ENCODE peak calls at places on chromosomes 11 and 22, in seven cellular contexts. T is GOT3, V is HTR-8/SVneo, R is posterior vena cava, H is RPMI7951, G is fibroblast of lung, A is neuronal stem cell. O is an unnamed sample.

GRCh38 chr11:28259177-28259843 is 151.1 kb downstream of the METTL15 start:
- DNase-seq in T (no peak), V (no peak), R (no peak), H (no peak), G (no peak), A (no peak), O (no peak)

GRCh38 chr11:18455686-18456372 is at the start of gene LDHAL6A:
- DNase-seq in T (no peak), V (no peak), R (no peak), H (no peak), G (no peak), A (no peak), O (no peak)

GRCh38 chr22:30251661-30252226 is 5.2 kb upstream of the LIF start:
- DNase-seq in T (no peak), V (no peak), R (no peak), H (peak; percentile 93), G (peak; percentile 36), A (no peak), O (no peak)

GRCh38 chr11:15969701-15970329 is 386.5 kb downstream of the SOX6 start:
- DNase-seq in T (no peak), V (no peak), R (no peak), H (peak; percentile 48), G (peak; percentile 95), A (no peak), O (no peak)

GRCh38 chr11:9528573-9529332 is 44.7 kb upstream of the WEE1 start:
- DNase-seq in T (no peak), V (no peak), R (no peak), H (no peak), G (no peak), A (no peak), O (no peak)

GRCh38 chr11:69380451-69380901 is 86.5 kb downstream of the MYEOV start:
- DNase-seq in T (no peak), V (no peak), R (peak; percentile 73), H (no peak), G (no peak), A (no peak), O (no peak)

GRCh38 chr11:84947970-84948600 is 679.1 kb downstream of the DLG2 start:
- DNase-seq in T (no peak), V (no peak), R (no peak), H (peak; percentile 2), G (no peak), A (no peak), O (no peak)

GRCh38 chr11:33417121-33417520 is 159.9 kb downstream of the HIPK3 start:
- DNase-seq in T (no peak), V (no peak), R (no peak), H (no peak), G (no peak), A (no peak), O (no peak)

GRCh38 chr22:38731703-38732161 is 24.1 kb downstream of the SUN2 start:
- DNase-seq in T (no peak), V (no peak), R (peak; percentile 45), H (no peak), G (no peak), A (no peak), O (no peak)

GRCh38 chr22:39528080-39528661 is 4.4 kb downstream of the RPS19BP1 start:
- DNase-seq in T (no peak), V (no peak), R (no peak), H (peak; percentile 37), G (no peak), A (no peak), O (no peak)

O was measured in iPS DF 19.7.